ENCODE peak calls at places on chromosomes 4 and X, in six cellular contexts. One of them, this sample, is unnamed.

GRCh38 chrX:6472652-6473342 is 62.1 kb downstream of the VCX3A start:
- DNase-seq in CD8-positive, alpha-beta T cell: no peak
- DNase-seq in lung microvascular endothelial cell: no peak
- DNase-seq in GDM1: no peak
- DNase-seq in stimulated activated effector memory CD8-positive, alpha-beta T cell treated with anti-CD3 and anti-CD28 coated beads, Interleukin-12 subunit alpha, Interleukin-12 subunit beta, amount 100 ng/mL, for 72 hours: no peak
- DNase-seq in neural crest cell: no peak
- DNase-seq in this sample: no peak

GRCh38 chrX:75603833-75604232 is 81.0 kb upstream of the ZDHHC15 start:
- DNase-seq in CD8-positive, alpha-beta T cell: no peak
- DNase-seq in lung microvascular endothelial cell: peak
- DNase-seq in GDM1: peak
- DNase-seq in stimulated activated effector memory CD8-positive, alpha-beta T cell treated with anti-CD3 and anti-CD28 coated beads, Interleukin-12 subunit alpha, Interleukin-12 subunit beta, amount 100 ng/mL, for 72 hours: no peak
- DNase-seq in neural crest cell: no peak
- DNase-seq in this sample: peak

GRCh38 chrX:110944323-110944761 is 148.7 kb upstream of the CHRDL1 start:
- DNase-seq in CD8-positive, alpha-beta T cell: no peak
- DNase-seq in lung microvascular endothelial cell: no peak
- DNase-seq in GDM1: no peak
- DNase-seq in stimulated activated effector memory CD8-positive, alpha-beta T cell treated with anti-CD3 and anti-CD28 coated beads, Interleukin-12 subunit alpha, Interleukin-12 subunit beta, amount 100 ng/mL, for 72 hours: no peak
- DNase-seq in neural crest cell: no peak
- DNase-seq in this sample: no peak

GRCh38 chrX:18579495-18579894 is 92.4 kb downstream of the RS1 start:
- DNase-seq in CD8-positive, alpha-beta T cell: no peak
- DNase-seq in lung microvascular endothelial cell: no peak
- DNase-seq in GDM1: no peak
- DNase-seq in stimulated activated effector memory CD8-positive, alpha-beta T cell treated with anti-CD3 and anti-CD28 coated beads, Interleukin-12 subunit alpha, Interleukin-12 subunit beta, amount 100 ng/mL, for 72 hours: no peak
- DNase-seq in neural crest cell: no peak
- DNase-seq in this sample: no peak

GRCh38 chrX:97517763-97518162 is 634.1 kb downstream of the RPA4 start:
- DNase-seq in CD8-positive, alpha-beta T cell: no peak
- DNase-seq in lung microvascular endothelial cell: no peak
- DNase-seq in GDM1: no peak
- DNase-seq in stimulated activated effector memory CD8-positive, alpha-beta T cell treated with anti-CD3 and anti-CD28 coated beads, Interleukin-12 subunit alpha, Interleukin-12 subunit beta, amount 100 ng/mL, for 72 hours: no peak
- DNase-seq in neural crest cell: no peak
- DNase-seq in this sample: peak

GRCh38 chr4:77043507-77044131 is 32.2 kb downstream of the CCNI start:
- DNase-seq in CD8-positive, alpha-beta T cell: no peak
- DNase-seq in lung microvascular endothelial cell: no peak
- DNase-seq in GDM1: no peak
- DNase-seq in stimulated activated effector memory CD8-positive, alpha-beta T cell treated with anti-CD3 and anti-CD28 coated beads, Interleukin-12 subunit alpha, Interleukin-12 subunit beta, amount 100 ng/mL, for 72 hours: no peak
- DNase-seq in neural crest cell: no peak
- DNase-seq in this sample: no peak

GRCh38 chrX:140034916-140035315 is 69.6 kb upstream of the CXorf66 start:
- DNase-seq in CD8-positive, alpha-beta T cell: no peak
- DNase-seq in lung microvascular endothelial cell: peak
- DNase-seq in GDM1: no peak
- DNase-seq in stimulated activated effector memory CD8-positive, alpha-beta T cell treated with anti-CD3 and anti-CD28 coated beads, Interleukin-12 subunit alpha, Interleukin-12 subunit beta, amount 100 ng/mL, for 72 hours: no peak
- DNase-seq in neural crest cell: no peak
- DNase-seq in this sample: no peak

GRCh38 chr4:152004801-152005200 is 244.0 kb upstream of the GATB start:
- DNase-seq in CD8-positive, alpha-beta T cell: no peak
- DNase-seq in lung microvascular endothelial cell: no peak
- DNase-seq in GDM1: no peak
- DNase-seq in stimulated activated effector memory CD8-positive, alpha-beta T cell treated with anti-CD3 and anti-CD28 coated beads, Interleukin-12 subunit alpha, Interleukin-12 subunit beta, amount 100 ng/mL, for 72 hours: no peak
- DNase-seq in neural crest cell: no peak
- DNase-seq in this sample: no peak

This sample was measured in kidney tubule cell.